ENCODE peak calls at places on chromosomes 13 and 19, in six cellular contexts. P is CD4-positive, alpha-beta T cell; L is endothelial cell; B is left ventricle myocardium inferior; Z is natural killer cell; K is type B pancreatic cell. M is an unnamed sample.

GRCh38 chr13:22193070-22193469 is 522.2 kb downstream of the FGF9 start:
- DNase-seq in P (no peak), L (no peak), B (no peak), Z (no peak), K (no peak), M (no peak)

GRCh38 chr19:2578911-2579677 is 103.2 kb downstream of the GADD45B start:
- DNase-seq in P (peak; percentile 68), L (peak; percentile 85), B (peak; percentile 90), Z (peak; percentile 62), K (peak; percentile 84), M (peak; percentile 45)

GRCh38 chr13:86051134-86052103 is 252.2 kb upstream of the SLITRK6 start:
- DNase-seq in P (no peak), L (no peak), B (no peak), Z (no peak), K (no peak), M (no peak)

GRCh38 chr19:33191501-33191900 is 2.6 kb upstream of the LRP3 start:
- DNase-seq in P (no peak), L (no peak), B (no peak), Z (no peak), K (no peak), M (no peak)

GRCh38 chr13:41011382-41011956 is 7.6 kb downstream of the ELF1 start:
- DNase-seq in P (no peak), L (no peak), B (no peak), Z (no peak), K (no peak), M (no peak)

GRCh38 chr13:84645196-84646071 is 763.2 kb upstream of the SLITRK1 start:
- DNase-seq in P (no peak), L (no peak), B (no peak), Z (no peak), K (no peak), M (no peak)

GRCh38 chr19:41998246-41999020 is 4.4 kb upstream of the ATP1A3 start:
- DNase-seq in P (no peak), L (peak; percentile 81), B (peak; percentile 38), Z (no peak), K (no peak), M (peak; percentile 45)

GRCh38 chr19:11552666-11553372 is 6.2 kb downstream of the ELOF1 start:
- DNase-seq in P (no peak), L (no peak), B (no peak), Z (no peak), K (no peak), M (no peak)

GRCh38 chr13:109939838-109940237 is 153.5 kb upstream of the IRS2 start:
- DNase-seq in P (no peak), L (no peak), B (no peak), Z (no peak), K (no peak), M (no peak)

GRCh38 chr19:34136127-34136526 is 36.2 kb upstream of the LSM14A start:
- DNase-seq in P (no peak), L (no peak), B (no peak), Z (no peak), K (no peak), M (no peak)

GRCh38 chr13:71866173-71867091 is 572 bp downstream of the DACH1 start:
- DNase-seq in P (no peak), L (peak; percentile 57), B (peak; percentile 31), Z (peak; percentile 21), K (peak; percentile 71), M (no peak)

GRCh38 chr19:38890686-38891085 is 8.7 kb downstream of the SIRT2 start:
- DNase-seq in P (no peak), L (no peak), B (no peak), Z (no peak), K (no peak), M (no peak)

GRCh38 chr19:48738557-48739399 is 1.6 kb downstream of the RASIP1 start:
- DNase-seq in P (peak; percentile 91), L (peak; percentile 99), B (peak; percentile 94), Z (peak; percentile 71), K (peak; percentile 98), M (peak; percentile 86)
- TF ChIP-seq CTCF in P (no peak), L (peak; percentile 39), B (peak; percentile 64), Z (no peak), K (peak; percentile 60), M (no peak)

GRCh38 chr19:35748106-35749020 is at the start of gene LIN37:
- DNase-seq in P (peak; percentile 99), L (peak; percentile 96), B (peak; percentile 99), Z (peak; percentile 97), K (peak; percentile 97), M (peak; percentile 91)
- TF ChIP-seq CTCF in P (no peak), L (no peak), B (peak; percentile 50), Z (no peak), K (peak; percentile 33), M (no peak)

DNA sequence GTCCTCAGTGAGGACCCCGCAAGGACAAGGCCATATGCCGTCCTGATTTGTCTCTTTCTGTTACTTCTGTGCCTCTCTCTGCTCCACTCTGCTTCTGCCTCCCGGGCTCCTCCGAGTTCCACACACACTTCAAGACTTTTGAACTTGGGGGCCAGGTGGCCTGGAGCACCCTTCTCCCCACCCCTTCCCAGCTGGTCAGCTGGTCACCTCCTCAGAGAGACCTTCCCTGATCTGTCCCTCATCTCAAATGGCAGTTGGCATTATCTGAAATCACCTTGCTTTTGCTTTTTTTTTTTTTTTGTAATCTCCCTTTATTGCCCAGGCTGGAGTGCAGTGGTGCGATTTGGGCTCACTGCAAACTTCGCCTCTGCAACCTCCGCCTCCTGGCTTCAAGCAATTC is 2.2 kb upstream of the S1PR5 start:
- DNase-seq in P (no peak), L (no peak), B (no peak), Z (no peak), K (no peak), M (no peak)
- TF ChIP-seq CTCF in P (no peak), L (no peak), B (no peak), Z (no peak), K (no peak), M (no peak)

GRCh38 chr19:44814517-44814916 is 5.6 kb downstream of the BCAM start:
- DNase-seq in P (no peak), L (no peak), B (no peak), Z (no peak), K (no peak), M (no peak)
- TF ChIP-seq CTCF in P (no peak), L (no peak), B (no peak), Z (no peak), K (no peak), M (no peak)